ENCODE peak calls at places on chromosomes 4 and X, in nine cellular contexts. U is astrocyte of the spinal cord; C is GM23338; R is CD4-positive, alpha-beta T cell; Y is fibroblast of villous mesenchyme; A is bronchial epithelial cell; K is Caco-2; B is H1; H is uterus. T is an unnamed sample.
A peak's percentile ranks its signal among the peaks of the same experiment; 100 is the strongest.

GRCh38 chr4:53991821-53992220 is 72.6 kb downstream of the CHIC2 start:
- DNase-seq in A (peak; percentile 99), U (no peak), K (no peak), C (no peak), H (no peak), Y (no peak), R (no peak), B (no peak), T (no peak)

GRCh38 chr4:1910643-1911042 is 39.5 kb downstream of the NSD2 start:
- DNase-seq in Y (peak; percentile 73), A (peak; percentile 45), C (peak; percentile 88), U (peak; percentile 68), B (peak; percentile 21), H (no peak), K (no peak), R (peak; percentile 4), T (peak; percentile 22)

GRCh38 chr4:107900508-107900907 is 30.8 kb upstream of the CYP2U1 start:
- DNase-seq in B (no peak), A (no peak), U (no peak), Y (peak; percentile 36), R (no peak), H (no peak), K (no peak), C (no peak), T (no peak)

GRCh38 chr4:108029321-108029720 is 39.6 kb downstream of the HADH start:
- DNase-seq in Y (no peak), H (no peak), R (peak; percentile 33), K (no peak), U (no peak), C (no peak), A (no peak), B (no peak), T (no peak)

GRCh38 chrX:10041383-10041782 is 74.2 kb downstream of the CLDN34 start:
- DNase-seq in B (peak; percentile 38), K (no peak), U (peak; percentile 83), Y (no peak), R (no peak), C (peak; percentile 72), A (no peak), H (no peak), T (no peak)

GRCh38 chr4:168908093-168908492 is 102.0 kb downstream of the CBR4 start:
- DNase-seq in U (peak; percentile 76), R (no peak), K (no peak), B (no peak), H (no peak), A (no peak), Y (no peak), C (no peak), T (no peak)

GRCh38 chrX:121562616-121563015 is 515.2 kb downstream of the GLUD2 start:
- DNase-seq in U (no peak), H (no peak), R (no peak), C (no peak), B (no peak), Y (no peak), K (no peak), A (no peak), T (no peak)

GRCh38 chrX:67543818-67544217 is at the start of gene AR:
- DNase-seq in K (peak; percentile 46), H (peak; percentile 83), R (no peak), C (peak; percentile 76), B (peak; percentile 43), Y (peak; percentile 53), U (peak; percentile 70), A (peak; percentile 8), T (peak; percentile 18)

GRCh38 chrX:20461576-20461975 is 194.9 kb upstream of the RPS6KA3 start:
- DNase-seq in B (no peak), Y (no peak), A (peak; percentile 55), U (peak; percentile 47), H (no peak), K (no peak), R (no peak), C (no peak), T (no peak)

GRCh38 chr4:5444918-5445517 is 263.3 kb downstream of the EVC2 start:
- DNase-seq in K (no peak), C (no peak), Y (no peak), R (no peak), U (no peak), A (no peak), B (no peak), H (no peak), T (no peak)

GRCh38 chr4:156638925-156639605 is 332.5 kb downstream of the PDGFC start:
- DNase-seq in B (no peak), Y (no peak), K (no peak), U (peak; percentile 82), H (no peak), C (no peak), R (no peak), A (peak; percentile 13), T (peak; percentile 8)

GRCh38 chrX:71168134-71168533 is 23.5 kb downstream of the NLGN3 start:
- DNase-seq in R (no peak), Y (no peak), B (no peak), A (no peak), H (no peak), K (no peak), C (no peak), U (no peak), T (no peak)

DNA sequence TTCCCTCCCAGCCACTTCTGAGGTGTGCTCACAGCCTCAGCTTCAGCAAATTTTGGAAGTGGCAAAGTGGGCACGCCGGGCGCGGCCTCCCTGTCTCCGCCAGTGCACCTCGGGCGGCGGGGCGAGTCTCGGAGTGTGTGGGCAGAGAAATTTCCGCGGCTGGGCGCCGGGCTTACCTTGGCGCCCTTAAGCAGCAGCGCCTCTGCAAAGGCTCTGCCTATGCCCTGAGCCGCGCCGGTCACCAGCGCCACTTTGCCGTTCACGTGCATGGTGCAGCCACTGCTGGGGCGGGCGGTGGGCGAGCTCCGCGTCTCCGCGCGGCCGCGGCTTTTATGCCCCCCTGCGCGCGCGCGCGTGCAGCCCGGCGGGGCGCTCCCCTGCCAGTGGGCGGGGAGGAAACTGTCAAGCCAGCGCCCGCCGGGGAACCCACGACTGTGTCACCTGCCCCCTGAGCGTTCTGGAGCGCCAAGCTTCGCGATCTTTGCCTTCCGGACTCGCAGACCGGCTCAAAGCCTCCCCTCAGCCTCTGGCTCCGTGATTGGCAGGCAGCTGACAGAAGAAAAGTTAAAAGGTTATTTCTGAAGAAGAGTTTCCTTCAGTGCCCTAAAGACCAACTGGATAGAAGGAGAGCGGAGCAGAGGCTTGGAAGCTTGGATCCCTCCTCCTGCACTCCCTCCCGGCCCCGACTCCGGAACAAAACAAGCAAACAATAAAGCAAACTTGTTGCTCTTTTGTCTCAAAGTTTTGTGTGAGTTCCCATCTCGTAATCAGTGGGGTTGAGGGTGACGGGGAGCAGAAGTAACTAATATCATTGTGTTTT is at the start of gene HPGD:
- DNase-seq in R (peak; percentile 56), K (peak; percentile 79), A (peak; percentile 8), C (peak; percentile 73), B (peak; percentile 15), U (peak; percentile 7), H (peak; percentile 52), Y (peak; percentile 5), T (no peak)
- TF ChIP-seq CTCF in R (no peak), K (no peak), A (no peak), C (no peak), B (no peak), U (no peak), H (no peak), Y (no peak), T (no peak)

GRCh38 chrX:129609395-129609794 is 45.4 kb downstream of the APLN start:
- DNase-seq in C (no peak), B (no peak), H (no peak), K (no peak), R (no peak), A (no peak), Y (no peak), U (no peak), T (no peak)
- TF ChIP-seq CTCF in C (no peak), B (peak; percentile 19), H (no peak), K (no peak), R (no peak), A (peak; percentile 3), Y (peak; percentile 15), U (peak; percentile 14), T (no peak)

GRCh38 chr4:121696641-121697461 is at the start of gene ANXA5:
- DNase-seq in R (peak; percentile 61), B (no peak), H (peak; percentile 88), K (peak; percentile 80), C (peak; percentile 83), U (peak; percentile 89), Y (peak; percentile 91), A (peak; percentile 66), T (peak; percentile 83)
- TF ChIP-seq CTCF in R (no peak), B (peak; percentile 52), H (peak; percentile 31), K (no peak), C (no peak), U (peak; percentile 46), Y (peak; percentile 58), A (peak; percentile 35), T (peak; percentile 42)

GRCh38 chrX:51456814-51457213 is 39.6 kb downstream of the NUDT11 start:
- DNase-seq in H (no peak), A (no peak), U (no peak), Y (no peak), K (no peak), B (no peak), C (peak; percentile 47), R (no peak), T (no peak)
- TF ChIP-seq CTCF in H (no peak), A (no peak), U (no peak), Y (no peak), K (no peak), B (peak; percentile 52), C (peak; percentile 52), R (no peak), T (no peak)

T was measured in AG09319.